ENCODE peak calls at places on chromosome 3, in five cellular contexts. I is IMR-90, F is GM23248, C is mammary epithelial cell, D is neural progenitor cell. U is an unnamed sample.

GRCh38 chr3:43885908-43886618 is 195.3 kb downstream of the ABHD5 start:
- DNase-seq in D (no peak), I (no peak), C (no peak), F (no peak), U (no peak)

GRCh38 chr3:50365080-50365841 is 5.9 kb upstream of the TMEM115 start:
- DNase-seq in C (peak; percentile 85), F (peak; percentile 82), I (peak; percentile 49), D (peak; percentile 88), U (peak; percentile 91)

GRCh38 chr3:108564564-108564963 is 24.7 kb downstream of the CIP2A start:
- DNase-seq in I (peak; percentile 18), C (no peak), F (peak; percentile 9), D (no peak), U (no peak)

GRCh38 chr3:13016083-13016725 is 57.0 kb downstream of the IQSEC1 start:
- DNase-seq in F (peak; percentile 7), C (no peak), D (no peak), I (no peak), U (peak; percentile 67)

GRCh38 chr3:195896361-195897080 is 11.8 kb downstream of the TNK2 start:
- DNase-seq in I (peak; percentile 83), D (peak; percentile 51), C (no peak), F (peak; percentile 92), U (no peak)

GRCh38 chr3:17500618-17501017 is 241.8 kb downstream of the TBC1D5 start:
- DNase-seq in D (no peak), F (peak; percentile 20), C (peak; percentile 31), I (peak; percentile 36), U (no peak)

GRCh38 chr3:177836671-177837070 is 639.4 kb upstream of the TBL1XR1 start:
- DNase-seq in C (peak; percentile 63), I (no peak), D (no peak), F (peak; percentile 8), U (no peak)

GRCh38 chr3:197513953-197514785 is 41.6 kb downstream of the BDH1 start:
- DNase-seq in F (no peak), D (no peak), I (no peak), C (peak; percentile 68), U (no peak)

GRCh38 chr3:99250821-99251355 is 349.4 kb upstream of the DCBLD2 start:
- DNase-seq in D (no peak), C (peak; percentile 14), I (no peak), F (peak; percentile 24), U (no peak)

GRCh38 chr3:2334921-2335320 is 236.3 kb downstream of the CNTN4 start:
- DNase-seq in D (no peak), F (no peak), C (no peak), I (no peak), U (no peak)

GRCh38 chr3:36482259-36482658 is 102.0 kb downstream of the STAC start:
- DNase-seq in I (no peak), C (no peak), F (no peak), D (no peak), U (no peak)

GRCh38 chr3:14042680-14043079 is 82.0 kb downstream of the CHCHD4 start:
- DNase-seq in C (no peak), I (peak; percentile 48), F (peak; percentile 50), D (no peak), U (no peak)

GRCh38 chr3:4977889-4978258 is 1.4 kb upstream of the BHLHE40 start:
- DNase-seq in D (no peak), I (no peak), F (no peak), C (no peak), U (no peak)

GRCh38 chr3:144018776-144019175 is 47.2 kb downstream of the DIPK2A start:
- DNase-seq in I (peak; percentile 94), C (peak; percentile 78), D (no peak), F (peak; percentile 87), U (no peak)

GRCh38 chr3:41448396-41448795 is 249.1 kb downstream of the CTNNB1 start:
- DNase-seq in F (no peak), I (no peak), D (no peak), C (no peak), U (no peak)

GRCh38 chr3:155745795-155746550 is 1.1 kb upstream of the PLCH1 start:
- DNase-seq in C (no peak), D (peak; percentile 92), I (no peak), F (peak; percentile 65), U (no peak)

GRCh38 chr3:76134166-76134565 is 348.8 kb upstream of the ZNF717 start:
- DNase-seq in D (no peak), C (peak; percentile 14), I (peak; percentile 46), F (peak; percentile 56), U (no peak)

GRCh38 chr3:56854856-56855620 is 53.3 kb upstream of the ARHGEF3 start:
- DNase-seq in D (no peak), I (no peak), C (no peak), F (no peak), U (no peak)

GRCh38 chr3:156379327-156379726 is 175.6 kb downstream of the SSR3 start:
- DNase-seq in C (no peak), D (no peak), I (no peak), F (no peak), U (no peak)

GRCh38 chr3:27293954-27294353 is 75.2 kb downstream of the NEK10 start:
- DNase-seq in F (no peak), C (no peak), D (no peak), I (peak; percentile 49), U (no peak)

GRCh38 chr3:49469037-49469875 is 811 bp upstream of the DAG1 start:
- DNase-seq in C (peak; percentile 20), I (peak; percentile 68), D (peak; percentile 90), F (peak; percentile 93), U (no peak)

GRCh38 chr3:50375200-50375931 is 16.0 kb upstream of the TMEM115 start:
- DNase-seq in I (no peak), C (no peak), D (peak; percentile 50), F (peak; percentile 43), U (peak; percentile 61)

GRCh38 chr3:152558386-152558785 is 276.5 kb upstream of the P2RY1 start:
- DNase-seq in D (no peak), F (no peak), I (no peak), C (no peak), U (no peak)

GRCh38 chr3:124851905-124852304 is 35.3 kb downstream of the ITGB5 start:
- DNase-seq in I (no peak), D (no peak), F (no peak), C (no peak), U (no peak)

GRCh38 chr3:124853446-124853845 is 33.7 kb downstream of the ITGB5 start:
- DNase-seq in F (no peak), D (no peak), C (no peak), I (no peak), U (no peak)

GRCh38 chr3:124850212-124850611 is 37.0 kb downstream of the ITGB5 start:
- DNase-seq in I (no peak), F (peak; percentile 65), D (no peak), C (no peak), U (no peak)

GRCh38 chr3:124850633-124851032 is 36.5 kb downstream of the ITGB5 start:
- DNase-seq in C (no peak), F (peak; percentile 87), I (peak; percentile 70), D (peak; percentile 19), U (no peak)

DNA sequence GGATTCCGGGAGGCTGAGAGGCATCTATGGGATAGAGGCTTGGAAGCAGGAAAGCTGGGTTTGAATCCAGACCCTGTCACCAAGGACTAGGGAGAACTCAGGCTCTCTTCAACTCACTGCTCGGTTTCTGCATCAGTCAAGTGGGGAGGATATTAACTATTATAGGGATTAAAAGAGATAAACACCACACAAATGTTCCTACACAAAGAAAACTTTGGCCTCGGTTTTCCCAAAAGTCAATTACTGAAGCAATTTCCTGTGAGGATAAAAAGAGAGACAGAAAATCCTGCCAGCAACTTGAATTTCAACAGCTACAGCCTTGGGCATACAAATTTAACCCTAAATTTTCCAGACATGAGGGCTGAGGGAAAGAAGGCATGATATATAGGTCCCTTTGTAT is 36.0 kb downstream of the ITGB5 start:
- DNase-seq in C (no peak), D (no peak), I (no peak), F (peak; percentile 40), U (no peak)
- H3K36me3 ChIP-seq in C (peaks cover 6% of the 10 kb centered on the region), D (no peaks in the 10 kb centered on the region), I (peaks cover 12% of the 10 kb centered on the region), F (peaks cover 18% of the 10 kb centered on the region), U (no peaks in the 10 kb centered on the region)

DNA sequence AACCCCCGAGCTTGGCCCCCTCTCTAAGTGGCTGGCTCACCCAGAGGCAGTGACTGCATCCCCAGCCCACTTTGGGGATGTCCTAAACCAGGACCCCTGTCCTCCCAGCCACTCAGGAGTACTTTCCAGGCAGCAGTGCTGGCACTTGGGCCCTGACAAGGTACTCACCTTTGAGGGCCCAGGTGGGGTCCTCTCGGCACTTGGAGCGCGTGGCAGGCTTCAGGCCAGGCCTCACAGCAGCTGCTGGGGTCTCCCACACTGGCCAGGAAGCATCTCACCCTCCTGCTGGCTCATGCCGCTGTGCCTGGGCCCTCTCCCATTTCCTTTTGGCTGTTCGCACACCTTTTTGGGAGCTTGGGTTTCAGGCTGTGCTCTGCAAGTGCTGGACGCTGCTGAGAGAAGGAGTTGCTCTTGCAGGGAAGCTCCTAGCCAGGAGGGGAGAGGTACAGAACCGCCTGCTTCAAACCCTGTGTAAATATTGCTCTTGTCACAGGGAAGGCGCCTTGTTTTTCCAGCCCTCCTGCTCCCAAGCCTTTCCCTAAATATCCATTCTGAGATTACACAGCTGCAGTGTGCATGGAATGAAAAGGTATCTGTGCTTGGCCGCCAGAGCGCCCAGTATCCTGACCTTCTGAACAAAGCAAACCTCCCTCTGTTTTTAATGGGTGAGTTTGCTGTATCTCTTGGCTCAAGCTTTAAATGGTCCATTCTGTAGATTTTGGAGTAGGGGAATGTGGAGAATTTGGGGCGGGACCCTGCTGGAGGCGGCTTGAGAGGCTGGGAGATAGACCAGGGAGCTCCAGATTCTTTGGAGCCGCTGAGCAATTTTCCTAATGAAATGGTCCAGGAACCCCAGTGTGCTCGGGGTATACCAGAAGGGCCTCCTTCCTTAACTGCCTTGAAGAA is 45.6 kb downstream of the DNASE1L3 start:
- DNase-seq in D (peak; percentile 74), C (no peak), F (no peak), I (no peak), U (no peak)
- H3K9ac ChIP-seq in D (no peak overlapping the region), C (no peak overlapping the region), F (no peak overlapping the region), I (no peak overlapping the region), U (no peak overlapping the region)

GRCh38 chr3:46955157-46955556 is 21.4 kb downstream of the CCDC12 start:
- DNase-seq in F (no peak), C (no peak), D (no peak), I (no peak), U (no peak)
- H3K4me1 ChIP-seq in F (peaks cover 16% of the 10 kb centered on the region), C (peaks cover 16% of the 10 kb centered on the region), D (peaks cover 8% of the 10 kb centered on the region), I (peaks cover 18% of the 10 kb centered on the region), U (peaks cover 96% of the 10 kb centered on the region)

GRCh38 chr3:52473031-52473430 is 17.6 kb downstream of the NISCH start:
- DNase-seq in C (no peak), I (no peak), D (no peak), F (no peak), U (no peak)
- H3K36me3 ChIP-seq in C (peaks cover 39% of the 10 kb centered on the region), I (peaks cover 59% of the 10 kb centered on the region), D (peaks cover 5% of the 10 kb centered on the region), F (peaks cover 59% of the 10 kb centered on the region), U (peaks cover 32% of the 10 kb centered on the region)

DNA sequence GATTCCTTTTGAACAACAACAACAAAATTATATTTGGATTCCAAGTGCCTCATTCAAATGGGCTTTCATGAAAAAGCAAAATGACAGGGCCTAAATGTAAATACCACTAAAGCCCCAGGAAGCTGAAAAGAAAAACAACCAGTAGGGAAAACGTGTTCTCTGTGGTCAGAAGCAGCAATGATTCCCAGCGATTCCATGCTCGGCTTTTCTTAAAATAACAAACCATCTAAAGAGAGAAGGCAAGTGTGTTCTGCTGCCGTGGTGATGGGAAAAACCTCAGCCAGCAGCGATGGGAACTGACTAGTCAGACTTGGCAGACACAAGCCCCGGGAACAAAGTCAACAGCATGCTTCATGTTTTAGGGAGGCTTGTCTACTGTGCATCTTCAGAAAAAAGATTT is 153.6 kb downstream of the TNIK start:
- DNase-seq in I (peak; percentile 99), C (peak; percentile 86), D (no peak), F (peak; percentile 91), U (no peak)
- H3K9ac ChIP-seq in I (no peak overlapping the region), C (no peak overlapping the region), D (no peak overlapping the region), F (peak overlapping the region; percentile 74), U (no peak overlapping the region)

GRCh38 chr3:184320099-184320445 is 5.7 kb downstream of the EIF4G1 start:
- DNase-seq in D (no peak), I (peak; percentile 97), C (peak; percentile 90), F (peak; percentile 99), U (no peak)
- H3K4me1 ChIP-seq in D (peaks cover 13% of the 10 kb centered on the region), I (peaks cover 25% of the 10 kb centered on the region), C (peaks cover 35% of the 10 kb centered on the region), F (peaks cover 52% of the 10 kb centered on the region), U (peaks cover 26% of the 10 kb centered on the region)